ENCODE peak calls at places on chromosomes 7 and 10, in seven cellular contexts. One of them, this sample, is unnamed.

GRCh38 chr7:13989944-13990295 is 454 bp upstream of the ETV1 start:
- DNase-seq in mesendoderm: no peak
- DNase-seq in IMR-90: no peak
- DNase-seq in neuronal stem cell: no peak
- DNase-seq in mesenchymal stem cell: no peak
- DNase-seq in H1: no peak
- DNase-seq in H9: no peak
- DNase-seq in this sample: no peak

GRCh38 chr7:71851776-71852548 is 560.2 kb downstream of the CALN1 start:
- DNase-seq in mesendoderm: no peak
- DNase-seq in IMR-90: no peak
- DNase-seq in neuronal stem cell: no peak
- DNase-seq in mesenchymal stem cell: no peak
- DNase-seq in H1: no peak
- DNase-seq in H9: no peak
- DNase-seq in this sample: no peak

GRCh38 chr7:22639400-22639799 is 87.6 kb upstream of the IL6 start:
- DNase-seq in mesendoderm: no peak
- DNase-seq in IMR-90: peak
- DNase-seq in neuronal stem cell: no peak
- DNase-seq in mesenchymal stem cell: no peak
- DNase-seq in H1: no peak
- DNase-seq in H9: no peak
- DNase-seq in this sample: no peak

GRCh38 chr7:12281026-12281425 is 69.9 kb downstream of the TMEM106B start:
- DNase-seq in mesendoderm: no peak
- DNase-seq in IMR-90: peak
- DNase-seq in neuronal stem cell: no peak
- DNase-seq in mesenchymal stem cell: peak
- DNase-seq in H1: no peak
- DNase-seq in H9: no peak
- DNase-seq in this sample: no peak

GRCh38 chr10:85888004-85888403 is 478.6 kb downstream of the GRID1 start:
- DNase-seq in mesendoderm: no peak
- DNase-seq in IMR-90: no peak
- DNase-seq in neuronal stem cell: no peak
- DNase-seq in mesenchymal stem cell: no peak
- DNase-seq in H1: no peak
- DNase-seq in H9: no peak
- DNase-seq in this sample: no peak

GRCh38 chr7:111992601-111993000 is 213.6 kb downstream of the DOCK4 start:
- DNase-seq in mesendoderm: no peak
- DNase-seq in IMR-90: peak
- DNase-seq in neuronal stem cell: no peak
- DNase-seq in mesenchymal stem cell: peak
- DNase-seq in H1: no peak
- DNase-seq in H9: no peak
- DNase-seq in this sample: no peak

GRCh38 chr10:62374862-62375710 is 917 bp downstream of the ZNF365 start:
- DNase-seq in mesendoderm: peak
- DNase-seq in IMR-90: peak
- DNase-seq in neuronal stem cell: no peak
- DNase-seq in mesenchymal stem cell: no peak
- DNase-seq in H1: no peak
- DNase-seq in H9: no peak
- DNase-seq in this sample: peak

GRCh38 chr10:124745678-124746077 is 1.5 kb upstream of the FAM53B start:
- DNase-seq in mesendoderm: peak
- DNase-seq in IMR-90: peak
- DNase-seq in neuronal stem cell: no peak
- DNase-seq in mesenchymal stem cell: peak
- DNase-seq in H1: no peak
- DNase-seq in H9: no peak
- DNase-seq in this sample: peak

GRCh38 chr7:38107486-38107893 is 70.6 kb upstream of the STARD3NL start:
- DNase-seq in mesendoderm: peak
- DNase-seq in IMR-90: peak
- DNase-seq in neuronal stem cell: peak
- DNase-seq in mesenchymal stem cell: peak
- DNase-seq in H1: peak
- DNase-seq in H9: peak
- DNase-seq in this sample: peak

GRCh38 chr10:48598243-48598935 is 6.5 kb downstream of the ARHGAP22 start:
- DNase-seq in mesendoderm: no peak
- DNase-seq in IMR-90: no peak
- DNase-seq in neuronal stem cell: no peak
- DNase-seq in mesenchymal stem cell: no peak
- DNase-seq in H1: no peak
- DNase-seq in H9: no peak
- DNase-seq in this sample: peak

GRCh38 chr7:80719261-80719660 is 80.8 kb downstream of the CD36 start:
- DNase-seq in mesendoderm: no peak
- DNase-seq in IMR-90: peak
- DNase-seq in neuronal stem cell: no peak
- DNase-seq in mesenchymal stem cell: peak
- DNase-seq in H1: no peak
- DNase-seq in H9: no peak
- DNase-seq in this sample: peak

GRCh38 chr10:118564652-118565051 is 30.8 kb downstream of the PRLHR start:
- DNase-seq in mesendoderm: peak
- DNase-seq in IMR-90: no peak
- DNase-seq in neuronal stem cell: peak
- DNase-seq in mesenchymal stem cell: no peak
- DNase-seq in H1: peak
- DNase-seq in H9: peak
- DNase-seq in this sample: no peak

GRCh38 chr10:48708144-48708543 is 23.5 kb downstream of the WDFY4 start:
- DNase-seq in mesendoderm: peak
- DNase-seq in IMR-90: peak
- DNase-seq in neuronal stem cell: no peak
- DNase-seq in mesenchymal stem cell: peak
- DNase-seq in H1: no peak
- DNase-seq in H9: no peak
- DNase-seq in this sample: no peak

GRCh38 chr10:45518741-45519140 is 144.7 kb downstream of the ALOX5 start:
- DNase-seq in mesendoderm: no peak
- DNase-seq in IMR-90: no peak
- DNase-seq in neuronal stem cell: no peak
- DNase-seq in mesenchymal stem cell: no peak
- DNase-seq in H1: no peak
- DNase-seq in H9: no peak
- DNase-seq in this sample: no peak

GRCh38 chr7:30650455-30650854 is 31.8 kb downstream of the CRHR2 start:
- DNase-seq in mesendoderm: peak
- DNase-seq in IMR-90: no peak
- DNase-seq in neuronal stem cell: no peak
- DNase-seq in mesenchymal stem cell: no peak
- DNase-seq in H1: no peak
- DNase-seq in H9: peak
- DNase-seq in this sample: no peak

GRCh38 chr10:3470191-3470590 is 297.6 kb upstream of the PITRM1 start:
- DNase-seq in mesendoderm: no peak
- DNase-seq in IMR-90: no peak
- DNase-seq in neuronal stem cell: no peak
- DNase-seq in mesenchymal stem cell: no peak
- DNase-seq in H1: no peak
- DNase-seq in H9: no peak
- DNase-seq in this sample: peak

GRCh38 chr7:26022578-26022977 is 129.4 kb upstream of the NFE2L3 start:
- DNase-seq in mesendoderm: no peak
- DNase-seq in IMR-90: no peak
- DNase-seq in neuronal stem cell: no peak
- DNase-seq in mesenchymal stem cell: no peak
- DNase-seq in H1: no peak
- DNase-seq in H9: no peak
- DNase-seq in this sample: no peak

DNA sequence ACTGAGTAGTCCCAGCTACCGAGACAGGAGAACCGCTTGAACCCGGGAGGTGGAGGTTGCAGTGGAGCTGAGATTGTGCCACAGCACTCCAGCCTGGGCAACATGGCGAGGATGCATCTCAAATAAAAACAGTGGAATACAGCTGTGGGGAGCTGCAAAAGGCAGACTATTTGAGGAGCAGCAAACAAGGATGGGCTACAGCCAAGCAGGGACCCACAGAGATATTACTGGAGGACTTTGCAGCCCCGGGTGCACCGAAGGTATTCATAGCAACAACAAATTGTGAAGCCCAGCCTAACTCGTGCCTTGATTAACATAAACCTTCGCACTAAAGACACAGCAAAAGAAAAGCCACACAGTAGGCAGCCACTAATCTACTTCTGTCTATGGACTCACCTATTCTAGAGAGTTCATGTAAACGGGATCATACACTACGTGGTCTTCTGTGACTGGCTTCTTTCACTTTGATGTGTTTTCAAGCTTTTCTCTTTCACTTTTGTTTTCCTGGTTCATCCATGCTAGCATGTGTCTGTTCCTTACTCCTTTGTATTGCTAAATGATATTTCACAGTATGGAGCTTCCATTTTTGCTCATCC is 34.0 kb downstream of the PODXL start:
- DNase-seq in mesendoderm: no peak
- DNase-seq in IMR-90: no peak
- DNase-seq in neuronal stem cell: no peak
- DNase-seq in mesenchymal stem cell: peak
- DNase-seq in H1: no peak
- DNase-seq in H9: no peak
- DNase-seq in this sample: no peak
- H3K4me2 ChIP-seq in mesendoderm: no peak
- H3K4me2 ChIP-seq in IMR-90: peak
- H3K4me2 ChIP-seq in neuronal stem cell: no peak
- H3K4me2 ChIP-seq in mesenchymal stem cell: no peak
- H3K4me2 ChIP-seq in H1: peak
- H3K4me2 ChIP-seq in H9: no peak
- H3K4me2 ChIP-seq in this sample: no peak

DNA sequence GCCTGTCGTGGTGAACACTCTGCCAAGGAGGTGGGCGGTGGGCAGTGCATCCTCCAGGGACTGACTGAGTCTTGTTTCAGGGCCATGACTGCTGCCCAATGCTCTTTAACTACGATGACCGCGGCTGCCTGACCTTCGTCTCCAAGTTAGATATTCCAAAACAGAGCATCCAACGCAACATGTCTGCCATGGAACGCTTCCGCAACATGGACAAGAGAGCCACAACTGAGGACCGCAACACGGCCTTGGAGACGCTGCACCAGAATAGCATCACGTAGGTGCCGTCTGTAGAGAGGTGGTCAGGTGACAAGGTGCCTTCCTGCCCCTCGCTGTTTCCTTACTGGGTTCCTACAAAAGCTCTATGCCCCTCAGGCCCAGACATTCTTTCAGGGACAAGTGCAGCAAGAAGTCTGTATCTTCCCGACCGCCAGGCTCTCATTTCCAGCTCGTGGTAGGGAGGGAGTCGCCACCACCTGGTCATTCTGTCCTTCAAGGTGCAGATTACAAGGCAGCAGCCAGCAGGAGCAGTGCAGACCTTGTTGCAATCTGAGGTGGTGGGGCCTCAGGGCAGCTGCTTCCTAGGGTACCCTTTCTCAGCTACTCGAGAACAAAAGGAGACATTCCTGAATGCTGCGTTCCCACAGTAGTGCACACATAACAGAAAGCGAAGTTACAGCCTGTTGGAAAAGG is 14.9 kb upstream of the ARPC1B start:
- DNase-seq in mesendoderm: peak
- DNase-seq in IMR-90: no peak
- DNase-seq in neuronal stem cell: no peak
- DNase-seq in mesenchymal stem cell: no peak
- DNase-seq in H1: no peak
- DNase-seq in H9: peak
- DNase-seq in this sample: no peak
- H2BK120ac ChIP-seq in mesendoderm: no peak
- H2BK120ac ChIP-seq in IMR-90: no peak
- H2BK120ac ChIP-seq in neuronal stem cell: no peak
- H2BK120ac ChIP-seq in mesenchymal stem cell: no peak
- H2BK120ac ChIP-seq in H1: no peak
- H2BK120ac ChIP-seq in H9: no peak
- H2BK120ac ChIP-seq in this sample: no peak

GRCh38 chr7:132501956-132502355 is 74.3 kb downstream of the PLXNA4 start:
- DNase-seq in mesendoderm: no peak
- DNase-seq in IMR-90: no peak
- DNase-seq in neuronal stem cell: no peak
- DNase-seq in mesenchymal stem cell: no peak
- DNase-seq in H1: no peak
- DNase-seq in H9: no peak
- DNase-seq in this sample: no peak

GRCh38 chr7:132504851-132505250 is 71.4 kb downstream of the PLXNA4 start:
- DNase-seq in mesendoderm: no peak
- DNase-seq in IMR-90: no peak
- DNase-seq in neuronal stem cell: no peak
- DNase-seq in mesenchymal stem cell: no peak
- DNase-seq in H1: no peak
- DNase-seq in H9: no peak
- DNase-seq in this sample: no peak

GRCh38 chr7:132500727-132501410 is 75.4 kb downstream of the PLXNA4 start:
- DNase-seq in mesendoderm: peak
- DNase-seq in IMR-90: no peak
- DNase-seq in neuronal stem cell: no peak
- DNase-seq in mesenchymal stem cell: peak
- DNase-seq in H1: peak
- DNase-seq in H9: peak
- DNase-seq in this sample: no peak

GRCh38 chr7:132504071-132504470 is 72.2 kb downstream of the PLXNA4 start:
- DNase-seq in mesendoderm: no peak
- DNase-seq in IMR-90: no peak
- DNase-seq in neuronal stem cell: no peak
- DNase-seq in mesenchymal stem cell: no peak
- DNase-seq in H1: no peak
- DNase-seq in H9: no peak
- DNase-seq in this sample: no peak

GRCh38 chr7:132503415-132503814 is 72.9 kb downstream of the PLXNA4 start:
- DNase-seq in mesendoderm: peak
- DNase-seq in IMR-90: no peak
- DNase-seq in neuronal stem cell: no peak
- DNase-seq in mesenchymal stem cell: no peak
- DNase-seq in H1: no peak
- DNase-seq in H9: peak
- DNase-seq in this sample: no peak
- H3K18ac ChIP-seq in mesendoderm: no peak
- H3K18ac ChIP-seq in IMR-90: no peak
- H3K18ac ChIP-seq in neuronal stem cell: no peak
- H3K18ac ChIP-seq in mesenchymal stem cell: no peak
- H3K18ac ChIP-seq in H1: no peak
- H3K18ac ChIP-seq in H9: no peak
- H3K18ac ChIP-seq in this sample: no peak

DNA sequence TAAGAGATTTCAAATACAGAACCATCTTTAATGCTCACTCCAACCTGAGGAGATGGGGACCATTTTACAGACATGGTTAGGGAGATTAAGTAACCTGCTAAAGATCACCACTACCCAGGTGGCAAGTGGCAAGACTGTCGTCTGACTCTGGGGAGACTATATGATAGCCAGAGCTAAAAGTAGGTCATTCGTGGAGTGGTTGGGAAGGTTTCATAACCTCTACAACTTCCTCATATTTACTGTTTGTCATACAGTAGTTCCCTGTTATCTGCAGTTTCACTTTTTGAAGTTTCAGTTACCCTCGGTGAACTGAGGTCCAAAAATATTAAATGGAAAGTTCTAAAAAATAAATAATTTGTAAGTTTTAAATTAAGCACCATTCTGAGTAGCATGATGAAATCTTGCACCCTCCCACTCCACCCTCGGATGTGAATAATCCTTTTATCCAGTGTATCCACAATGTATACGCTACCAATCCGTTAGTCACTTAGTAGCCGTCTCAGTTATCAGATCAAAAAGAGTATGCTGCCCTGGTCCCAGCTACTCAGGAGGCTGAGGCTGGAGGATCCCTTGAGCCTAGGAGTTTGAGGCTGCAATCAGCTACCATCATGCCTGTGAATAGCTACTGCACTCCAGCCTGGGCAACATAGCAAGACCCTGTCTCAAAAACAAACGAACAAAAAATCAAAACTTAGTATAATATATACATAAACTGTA is 14.9 kb upstream of the LGI1 start:
- DNase-seq in mesendoderm: no peak
- DNase-seq in IMR-90: no peak
- DNase-seq in neuronal stem cell: no peak
- DNase-seq in mesenchymal stem cell: no peak
- DNase-seq in H1: no peak
- DNase-seq in H9: no peak
- DNase-seq in this sample: peak
- H3K4me2 ChIP-seq in mesendoderm: no peak
- H3K4me2 ChIP-seq in IMR-90: no peak
- H3K4me2 ChIP-seq in neuronal stem cell: no peak
- H3K4me2 ChIP-seq in mesenchymal stem cell: no peak
- H3K4me2 ChIP-seq in H1: no peak
- H3K4me2 ChIP-seq in H9: no peak
- H3K4me2 ChIP-seq in this sample: no peak